ENCODE peak calls at places on chromosomes 1 and 21, in nine cellular contexts. W is small intestine, F is adrenal gland, R is AG04450, Y is mesendoderm, S is IMR-90, D is pancreas, C is ascending aorta, Z is PC-3. B is an unnamed sample.

GRCh38 chr21:38343691-38344090 is 86.9 kb downstream of the KCNJ15 start:
- DNase-seq in W (no peak), F (no peak), R (no peak), Y (no peak), S (peak), D (peak), C (peak), Z (peak), B (no peak)

GRCh38 chr1:200405273-200405672 is 4.6 kb downstream of the ZNF281 start:
- DNase-seq in W (peak), F (no peak), R (no peak), Y (no peak), S (no peak), D (no peak), C (no peak), Z (no peak), B (no peak)

GRCh38 chr1:164640673-164641352 is 81.8 kb downstream of the PBX1 start:
- DNase-seq in W (no peak), F (peak), R (no peak), Y (no peak), S (no peak), D (peak), C (no peak), Z (peak), B (peak)

GRCh38 chr1:2927393-2927792 is 93.9 kb upstream of the ACTRT2 start:
- DNase-seq in W (no peak), F (no peak), R (no peak), Y (no peak), S (no peak), D (no peak), C (peak), Z (no peak), B (no peak)

GRCh38 chr1:234584926-234585325 is 25.1 kb downstream of the IRF2BP2 start:
- DNase-seq in W (no peak), F (peak), R (no peak), Y (no peak), S (no peak), D (no peak), C (no peak), Z (no peak), B (peak)

GRCh38 chr1:39926343-39926769 is 24.6 kb upstream of the MYCL start:
- DNase-seq in W (peak), F (no peak), R (no peak), Y (peak), S (peak), D (no peak), C (no peak), Z (no peak), B (peak)

GRCh38 chr21:23968722-23969647 is 1638.3 kb downstream of the MRPL39 start:
- DNase-seq in W (peak), F (peak), R (peak), Y (peak), S (peak), D (peak), C (no peak), Z (peak), B (peak)

GRCh38 chr1:227730630-227731151 is 4.4 kb downstream of the JMJD4 start:
- DNase-seq in W (no peak), F (peak), R (no peak), Y (no peak), S (no peak), D (no peak), C (no peak), Z (no peak), B (no peak)

GRCh38 chr1:212118167-212118871 is 82.8 kb downstream of the DTL start:
- DNase-seq in W (no peak), F (no peak), R (no peak), Y (no peak), S (peak), D (no peak), C (no peak), Z (no peak), B (no peak)

GRCh38 chr1:234712891-234713305 is 102.9 kb upstream of the IRF2BP2 start:
- DNase-seq in W (peak), F (no peak), R (no peak), Y (no peak), S (no peak), D (no peak), C (no peak), Z (no peak), B (no peak)

GRCh38 chr1:23718482-23718881 is 24.8 kb upstream of the ELOA start:
- DNase-seq in W (peak), F (no peak), R (no peak), Y (peak), S (peak), D (no peak), C (no peak), Z (peak), B (peak)

GRCh38 chr1:7561331-7561921 is 209.7 kb upstream of the VAMP3 start:
- DNase-seq in W (no peak), F (no peak), R (no peak), Y (peak), S (peak), D (no peak), C (no peak), Z (no peak), B (no peak)

GRCh38 chr1:235169986-235170385 is 8.9 kb upstream of the RBM34 start:
- DNase-seq in W (no peak), F (no peak), R (no peak), Y (no peak), S (no peak), D (no peak), C (no peak), Z (no peak), B (no peak)

GRCh38 chr21:39805983-39806382 is 61.0 kb downstream of the IGSF5 start:
- DNase-seq in W (no peak), F (no peak), R (no peak), Y (no peak), S (no peak), D (no peak), C (no peak), Z (peak), B (no peak)

GRCh38 chr1:1328254-1328653 is 2.8 kb upstream of the TAS1R3 start:
- DNase-seq in W (no peak), F (no peak), R (no peak), Y (no peak), S (no peak), D (no peak), C (no peak), Z (no peak), B (no peak)

GRCh38 chr1:67537647-67538018 is 107.4 kb upstream of the SERBP1 start:
- DNase-seq in W (no peak), F (no peak), R (no peak), Y (no peak), S (no peak), D (no peak), C (no peak), Z (no peak), B (no peak)

GRCh38 chr1:76668046-76668445 is 199.2 kb upstream of the ST6GALNAC5 start:
- DNase-seq in W (no peak), F (no peak), R (no peak), Y (no peak), S (no peak), D (no peak), C (no peak), Z (no peak), B (no peak)

GRCh38 chr1:27513521-27513920 is 23.6 kb upstream of the WASF2 start:
- DNase-seq in W (no peak), F (no peak), R (no peak), Y (no peak), S (no peak), D (no peak), C (no peak), Z (no peak), B (no peak)

GRCh38 chr1:172600615-172601014 is 58.3 kb upstream of the FASLG start:
- DNase-seq in W (no peak), F (no peak), R (no peak), Y (peak), S (no peak), D (no peak), C (no peak), Z (no peak), B (no peak)

GRCh38 chr21:26137379-26138060 is 33.0 kb downstream of the APP start:
- DNase-seq in W (no peak), F (no peak), R (no peak), Y (no peak), S (no peak), D (no peak), C (no peak), Z (peak), B (no peak)

GRCh38 chr1:212514782-212515181 is 82.1 kb downstream of the NENF start:
- DNase-seq in W (no peak), F (no peak), R (no peak), Y (peak), S (no peak), D (no peak), C (no peak), Z (no peak), B (no peak)

GRCh38 chr1:160408864-160409263 is 8.5 kb downstream of the VANGL2 start:
- DNase-seq in W (no peak), F (no peak), R (no peak), Y (no peak), S (no peak), D (no peak), C (no peak), Z (no peak), B (no peak)

GRCh38 chr1:174942547-174943255 is 57.0 kb upstream of the CACYBP start:
- DNase-seq in W (no peak), F (no peak), R (no peak), Y (no peak), S (no peak), D (no peak), C (no peak), Z (no peak), B (no peak)

GRCh38 chr1:184163674-184164470 is 112.3 kb downstream of the TSEN15 start:
- DNase-seq in W (no peak), F (peak), R (peak), Y (peak), S (peak), D (no peak), C (no peak), Z (peak), B (no peak)

GRCh38 chr1:44237721-44238457 is 24.6 kb downstream of the DMAP1 start:
- DNase-seq in W (peak), F (peak), R (no peak), Y (peak), S (peak), D (no peak), C (no peak), Z (no peak), B (no peak)

GRCh38 chr1:27342391-27342777 is 562 bp downstream of the SYTL1 start:
- DNase-seq in W (no peak), F (no peak), R (no peak), Y (no peak), S (no peak), D (no peak), C (no peak), Z (no peak), B (no peak)

GRCh38 chr1:21818661-21819060 is 6.6 kb downstream of the LDLRAD2 start:
- DNase-seq in W (peak), F (peak), R (no peak), Y (peak), S (no peak), D (no peak), C (no peak), Z (peak), B (peak)

DNA sequence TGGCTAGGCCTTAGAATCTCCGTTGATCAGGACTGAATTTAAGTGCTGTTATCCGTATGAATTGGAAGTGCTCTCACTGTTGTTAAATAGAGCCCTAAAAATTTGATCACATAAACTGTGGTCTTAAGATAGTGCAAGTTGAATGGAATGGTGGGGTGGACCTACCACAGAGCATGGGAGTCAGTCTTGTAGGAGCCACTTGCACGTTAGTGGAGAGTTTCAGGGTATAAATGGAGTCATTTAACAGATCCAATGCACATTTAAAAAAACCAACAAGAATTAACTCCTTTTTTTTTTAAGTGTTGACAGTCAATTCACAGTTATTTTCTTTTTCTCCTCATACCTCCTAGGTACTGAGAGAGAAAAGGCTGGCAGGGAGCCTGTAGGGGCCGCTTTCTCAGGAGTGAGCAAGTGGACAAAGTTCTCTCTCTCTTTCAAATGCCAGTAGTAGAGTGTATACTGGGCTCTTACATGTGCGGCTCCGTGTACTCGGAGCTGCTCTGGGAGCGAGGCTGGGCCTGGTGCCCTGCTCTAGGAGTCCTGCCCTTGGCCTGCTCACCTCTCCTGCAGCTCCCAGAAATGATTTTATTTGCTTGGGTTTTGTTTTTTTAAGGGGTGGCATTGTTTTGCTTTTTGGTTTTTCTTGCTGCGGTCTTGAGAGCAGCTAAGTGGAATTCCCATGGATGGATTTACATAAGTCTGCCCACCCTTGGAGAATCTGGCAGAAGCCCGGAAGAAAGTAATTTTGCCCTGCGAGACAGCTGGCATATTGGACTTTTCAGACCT is 91.3 kb downstream of the ATP5PO start:
- DNase-seq in W (peak), F (no peak), R (no peak), Y (no peak), S (no peak), D (no peak), C (no peak), Z (no peak), B (peak)
- H3K27ac ChIP-seq in W (no peak), F (no peak), R (no peak), Y (no peak), S (no peak), D (no peak), C (peak), Z (no peak), B (peak)

DNA sequence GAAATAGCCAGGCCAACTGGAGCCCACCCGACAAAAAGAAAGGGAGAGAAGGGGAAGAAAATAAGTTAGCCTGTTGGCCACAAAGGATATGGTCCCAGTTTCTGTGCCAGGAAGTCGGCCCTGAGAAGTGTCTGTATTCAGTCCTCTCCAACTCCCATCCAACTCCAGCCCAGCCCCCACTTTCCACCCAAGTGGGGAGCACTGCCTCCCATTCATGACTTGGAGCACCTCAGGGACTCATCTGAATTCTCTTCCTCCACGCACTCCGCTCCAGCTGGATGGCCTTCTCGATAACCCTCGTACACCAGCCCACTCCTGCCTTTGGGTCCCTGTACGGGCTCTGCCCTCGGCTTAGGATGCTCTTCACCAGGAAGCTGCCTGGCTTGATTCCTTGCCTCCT is 2.0 kb upstream of the WNT2B start:
- DNase-seq in W (no peak), F (no peak), R (no peak), Y (no peak), S (no peak), D (no peak), C (no peak), Z (no peak), B (no peak)
- H3K27ac ChIP-seq in W (no peak), F (no peak), R (no peak), Y (no peak), S (no peak), D (no peak), C (no peak), Z (no peak), B (no peak)

GRCh38 chr21:15831497-15831896 is 101.7 kb downstream of the USP25 start:
- DNase-seq in W (no peak), F (no peak), R (no peak), Y (no peak), S (no peak), D (no peak), C (no peak), Z (no peak), B (no peak)
- H3K27ac ChIP-seq in W (no peak), F (no peak), R (no peak), Y (no peak), S (no peak), D (no peak), C (no peak), Z (no peak), B (no peak)

DNA sequence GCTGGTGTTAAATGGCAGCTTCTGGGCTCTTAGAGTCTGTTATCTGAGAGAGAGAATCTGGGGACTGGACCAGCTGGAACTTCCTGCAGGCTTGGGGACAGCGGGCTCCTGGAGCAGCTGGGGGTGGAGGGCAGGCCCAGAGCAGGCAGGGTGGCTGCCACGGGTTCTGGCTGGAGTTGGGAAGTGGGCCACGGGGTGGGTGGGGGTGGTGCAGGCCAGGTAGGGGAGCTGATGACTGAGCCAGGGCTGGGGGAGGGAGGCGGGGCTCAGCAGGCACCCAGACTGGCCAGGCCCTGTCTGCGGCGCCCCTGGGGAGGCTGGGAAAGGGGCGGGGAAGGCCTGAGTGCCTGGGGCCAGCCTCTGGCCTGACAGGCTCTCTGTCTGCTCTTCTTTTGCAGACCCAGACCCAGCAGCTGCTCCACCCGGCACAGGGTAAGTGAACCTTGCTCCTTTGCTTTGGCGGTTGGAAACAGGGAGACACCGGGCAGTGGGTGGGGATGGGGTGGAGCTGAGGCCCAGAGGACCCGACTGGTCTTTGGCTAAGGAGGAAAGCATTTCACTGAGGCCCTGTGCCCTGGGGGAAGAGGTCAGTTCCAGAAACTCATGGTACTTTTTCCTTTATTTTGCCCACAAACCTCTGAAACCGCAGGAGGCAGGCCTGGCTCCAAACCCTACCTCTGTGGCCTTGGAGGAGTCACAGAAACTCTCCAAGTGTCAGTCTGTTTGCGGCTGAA is 48.7 kb downstream of the ARHGEF10L start:
- DNase-seq in W (peak), F (peak), R (no peak), Y (peak), S (peak), D (peak), C (peak), Z (no peak), B (peak)
- H3K27ac ChIP-seq in W (peak), F (peak), R (peak), Y (peak), S (peak), D (peak), C (peak), Z (no peak), B (peak)

GRCh38 chr1:109975718-109976117 is 8.8 kb upstream of the AHCYL1 start:
- DNase-seq in W (no peak), F (no peak), R (no peak), Y (no peak), S (peak), D (no peak), C (no peak), Z (peak), B (peak)
- H3K27ac ChIP-seq in W (no peak), F (peak), R (peak), Y (no peak), S (peak), D (no peak), C (no peak), Z (no peak), B (peak)

GRCh38 chr1:156493749-156494148 is 6.8 kb downstream of the MEF2D start:
- DNase-seq in W (no peak), F (no peak), R (no peak), Y (no peak), S (no peak), D (no peak), C (no peak), Z (no peak), B (peak)

GRCh38 chr1:156493154-156493631 is 7.4 kb downstream of the MEF2D start:
- DNase-seq in W (no peak), F (peak), R (no peak), Y (no peak), S (no peak), D (peak), C (no peak), Z (no peak), B (no peak)

GRCh38 chr1:156491151-156491949 is 9.2 kb downstream of the MEF2D start:
- DNase-seq in W (no peak), F (no peak), R (no peak), Y (peak), S (no peak), D (no peak), C (no peak), Z (no peak), B (no peak)

GRCh38 chr1:156492013-156492590 is 8.5 kb downstream of the MEF2D start:
- DNase-seq in W (no peak), F (no peak), R (no peak), Y (no peak), S (no peak), D (no peak), C (no peak), Z (no peak), B (no peak)

GRCh38 chr1:156492591-156493080 is 7.9 kb downstream of the MEF2D start:
- DNase-seq in W (no peak), F (peak), R (no peak), Y (no peak), S (no peak), D (no peak), C (no peak), Z (no peak), B (no peak)
- H3K27ac ChIP-seq in W (peak), F (peak), R (no peak), Y (no peak), S (no peak), D (no peak), C (peak), Z (no peak), B (no peak)

GRCh38 chr21:37153193-37153934 is 80.3 kb downstream of the TTC3 start:
- DNase-seq in W (peak), F (peak), R (no peak), Y (no peak), S (peak), D (no peak), C (no peak), Z (peak), B (no peak)
- H3K27ac ChIP-seq in W (peak), F (peak), R (no peak), Y (no peak), S (peak), D (peak), C (peak), Z (peak), B (peak)